ENCODE peak calls at places on chromosomes 11 and 22, in seven cellular contexts. W is A549, O is HCT116, F is HepG2, V is H1, L is GM12878, J is endothelial cell of umbilical vein. N is an unnamed sample.

GRCh38 chr11:22432331-22433065 is 94.3 kb downstream of the SLC17A6 start:
- DNase-seq in W (no peak), O (no peak), F (no peak), V (no peak), L (no peak), J (peak; percentile 82), N (no peak)

GRCh38 chr11:120336641-120337132 is 474 bp downstream of the ARHGEF12 start:
- DNase-seq in W (peak; percentile 31), O (no peak), F (no peak), V (no peak), L (no peak), J (peak; percentile 51), N (no peak)

GRCh38 chr11:111438846-111439520 is 59.9 kb upstream of the POU2AF1 start:
- DNase-seq in W (no peak), O (no peak), F (no peak), V (no peak), L (no peak), J (no peak), N (no peak)

GRCh38 chr22:20324139-20324516 is 4.3 kb upstream of the DGCR6L start:
- DNase-seq in W (no peak), O (no peak), F (peak; percentile 0), V (no peak), L (no peak), J (no peak), N (no peak)

GRCh38 chr11:126104420-126104819 is 41.8 kb upstream of the CDON start:
- DNase-seq in W (no peak), O (no peak), F (no peak), V (peak; percentile 43), L (no peak), J (no peak), N (no peak)

GRCh38 chr11:196786-197731 is 4.2 kb downstream of the SCGB1C1 start:
- DNase-seq in W (no peak), O (no peak), F (no peak), V (no peak), L (no peak), J (no peak), N (peak; percentile 35)

GRCh38 chr11:64841592-64842365 is 2.7 kb downstream of the CDC42BPG start:
- DNase-seq in W (no peak), O (no peak), F (no peak), V (no peak), L (no peak), J (no peak), N (no peak)

GRCh38 chr11:128627666-128628342 is 40.4 kb upstream of the ETS1 start:
- DNase-seq in W (no peak), O (no peak), F (no peak), V (no peak), L (no peak), J (no peak), N (peak; percentile 30)

GRCh38 chr11:12066799-12067508 is 43.4 kb upstream of the MICAL2 start:
- DNase-seq in W (no peak), O (no peak), F (peak; percentile 50), V (no peak), L (no peak), J (no peak), N (peak; percentile 93)

GRCh38 chr11:83092488-83093384 is 21.0 kb upstream of the RAB30 start:
- DNase-seq in W (peak; percentile 50), O (peak; percentile 51), F (peak; percentile 98), V (no peak), L (no peak), J (peak; percentile 34), N (no peak)

GRCh38 chr11:100774859-100775258 is 87.8 kb downstream of the ARHGAP42 start:
- DNase-seq in W (no peak), O (no peak), F (peak; percentile 43), V (no peak), L (no peak), J (no peak), N (no peak)

GRCh38 chr11:86524603-86525352 is 147.6 kb downstream of the ME3 start:
- DNase-seq in W (peak; percentile 69), O (peak; percentile 26), F (peak; percentile 44), V (no peak), L (no peak), J (peak; percentile 91), N (no peak)
- TF ChIP-seq MAX in W (no peak), O (no peak), F (no peak), V (no peak), L (no peak), J (no peak), N (no peak)

DNA sequence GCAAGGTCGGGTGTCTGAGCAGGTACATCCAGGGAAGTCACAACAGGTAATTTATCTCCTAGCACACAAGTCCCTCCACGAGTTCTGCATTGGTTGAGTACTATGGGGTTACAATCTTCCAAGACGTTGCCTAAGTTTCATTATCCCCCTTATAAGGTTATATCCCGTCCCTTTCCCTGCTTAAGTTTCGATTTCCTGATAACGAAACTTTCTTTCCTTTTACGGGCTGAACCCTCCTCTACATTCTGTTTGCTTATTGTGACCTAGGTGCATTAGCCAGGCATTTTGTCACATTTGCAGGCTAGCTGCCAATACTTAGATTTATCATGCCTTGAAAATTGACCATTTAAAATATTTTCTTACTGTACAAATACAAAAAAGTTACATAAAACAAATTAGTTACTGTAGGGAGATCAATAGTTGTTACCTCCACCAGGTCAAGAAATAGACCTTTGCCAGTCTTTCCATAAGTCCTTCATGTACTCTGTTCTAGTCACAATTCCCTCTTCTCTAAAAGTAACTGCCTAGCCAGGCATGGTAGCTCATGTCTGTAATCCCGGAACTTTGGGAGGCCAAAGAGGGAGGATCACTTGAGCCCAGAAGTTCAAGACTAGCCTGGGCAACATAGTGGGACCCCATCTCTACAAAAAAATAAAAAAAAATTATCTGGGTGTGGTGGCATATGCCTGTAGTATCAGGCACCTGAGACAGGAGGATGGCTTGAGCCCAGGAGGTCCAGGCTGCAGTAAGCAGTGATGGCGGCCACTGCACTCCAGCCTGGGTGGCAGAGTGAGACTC is 14.3 kb upstream of the PITPNB start:
- DNase-seq in W (no peak), O (no peak), F (no peak), V (no peak), L (no peak), J (no peak), N (no peak)
- TF ChIP-seq POLR2A in W (no peak), O (no peak), F (no peak), V (no peak), L (no peak), J (no peak), N (no peak)

DNA sequence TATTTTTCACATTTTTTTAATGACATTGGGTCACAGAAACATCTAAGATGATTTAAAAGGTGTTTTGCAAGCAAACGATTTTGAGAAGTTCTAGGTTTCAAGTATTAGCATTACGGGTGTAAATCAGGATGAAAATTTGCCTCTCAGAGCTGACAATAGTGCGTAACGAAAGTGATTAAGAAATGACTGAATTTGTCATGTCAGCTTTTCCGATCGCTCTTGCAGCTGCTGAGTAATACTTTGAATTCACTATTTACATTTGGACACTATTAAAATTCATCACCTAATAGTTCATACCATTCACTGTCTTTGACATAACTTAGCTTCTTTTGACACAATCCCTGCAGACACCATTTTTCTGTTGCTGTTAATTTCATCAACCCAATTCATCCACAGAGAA is 205.2 kb downstream of the SOX6 start:
- DNase-seq in W (no peak), O (no peak), F (no peak), V (no peak), L (no peak), J (no peak), N (no peak)
- H3K4me3 ChIP-seq in W (no peak overlapping the region), O (no peak overlapping the region), F (no peak overlapping the region), V (no peak overlapping the region), L (no peak overlapping the region), J (no peak overlapping the region), N (no peak overlapping the region)

DNA sequence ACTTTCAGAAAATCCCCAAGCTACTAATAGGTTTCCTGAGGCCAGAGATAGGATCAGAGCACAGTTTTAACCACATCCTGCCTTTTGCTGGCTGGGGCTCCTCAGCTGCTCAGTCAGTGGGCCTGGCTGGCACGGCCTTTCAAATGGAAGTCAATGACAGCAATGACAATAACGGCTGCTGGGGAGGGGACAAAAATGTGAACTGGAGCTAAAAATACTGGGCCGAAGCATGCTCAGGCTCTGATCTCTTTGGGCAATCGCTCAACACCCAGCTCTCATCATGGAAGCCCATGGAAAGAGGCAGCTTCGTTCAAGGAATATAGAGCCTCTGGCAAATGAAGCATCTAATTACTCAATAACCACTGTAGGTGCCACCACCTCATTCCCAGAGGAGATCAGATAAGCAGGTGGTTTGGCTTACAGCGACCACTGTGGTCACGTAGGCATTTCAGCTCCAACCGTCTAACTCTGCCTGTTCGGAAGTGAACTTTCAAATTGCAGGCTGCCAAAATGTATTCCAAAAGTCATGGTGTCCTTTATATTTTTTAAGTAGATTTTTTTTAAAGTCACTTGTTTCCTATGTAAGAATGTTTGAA is 14.3 kb downstream of the WT1 start:
- DNase-seq in W (no peak), O (no peak), F (no peak), V (no peak), L (peak; percentile 55), J (no peak), N (peak; percentile 95)
- TF ChIP-seq MAX in W (no peak), O (no peak), F (no peak), V (no peak), L (no peak), J (no peak), N (peak; percentile 73)

DNA sequence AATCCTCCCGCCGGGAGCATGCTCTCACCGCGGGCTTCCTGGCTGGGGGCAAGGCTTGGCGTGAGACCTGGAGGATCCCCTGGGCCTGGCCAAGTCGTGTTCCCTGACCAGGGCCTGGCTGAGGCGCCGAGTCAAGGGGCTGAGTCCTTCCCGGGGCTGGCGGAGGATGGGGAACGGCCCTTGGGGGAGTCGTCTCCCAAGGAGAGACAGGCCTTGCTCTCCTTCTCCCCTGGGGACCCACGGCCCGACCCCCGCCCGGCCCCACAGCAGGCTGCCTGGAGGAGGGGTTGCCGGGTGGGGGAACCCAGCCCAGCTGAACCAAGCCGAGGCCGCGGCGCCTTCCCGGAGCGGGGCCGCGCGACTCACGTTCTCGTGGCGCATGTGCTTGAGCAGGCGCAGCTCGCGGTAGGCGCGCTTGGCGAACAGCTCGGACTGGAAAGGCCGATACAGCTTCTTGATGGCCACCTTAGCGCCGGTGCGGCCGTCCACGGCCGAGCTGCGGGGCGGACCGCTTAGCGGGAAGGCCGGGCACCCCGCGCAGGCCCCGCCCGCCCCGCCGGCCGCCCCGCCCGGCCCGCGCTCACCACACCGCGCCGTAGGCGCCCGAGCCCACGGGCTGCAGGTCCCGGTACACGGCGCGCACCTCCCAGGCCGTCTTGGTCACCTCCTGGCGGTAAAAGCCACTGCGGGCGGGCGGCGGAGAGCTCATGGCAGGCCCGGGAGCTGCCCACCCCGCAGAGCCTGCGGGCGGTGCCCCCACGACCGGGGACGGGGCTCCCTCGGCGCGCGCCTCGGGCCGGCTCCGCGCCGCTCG is 475 bp downstream of the MAPK12 start:
- DNase-seq in W (no peak), O (no peak), F (no peak), V (no peak), L (no peak), J (peak; percentile 54), N (peak; percentile 76)
- TF ChIP-seq POLR2A in W (peak; percentile 45), O (no peak), F (no peak), V (no peak), L (peak; percentile 74), J (no peak), N (no peak)